ENCODE peak calls at places on chromosomes 5 and 9, in seven cellular contexts. S, F, M, J, Q, V and R are unnamed samples. For H3K27me3, the result is how much of the 10 kb centered on the place peaks cover.

GRCh38 chr5:9373586-9373985 is 172.3 kb downstream of the SEMA5A start:
- DNase-seq in J (no peak), M (no peak), S (no peak), V (no peak), Q (no peak), F (no peak), R (no peak)

GRCh38 chr5:150438873-150439546 is 10.5 kb downstream of the RPS14 start:
- DNase-seq in M (no peak), J (no peak), Q (peak), F (no peak), V (no peak), S (no peak), R (no peak)

GRCh38 chr5:100273846-100274580 is 261.2 kb upstream of the FAM174A start:
- DNase-seq in V (no peak), M (no peak), S (no peak), J (no peak), F (no peak), Q (no peak), R (no peak)

GRCh38 chr9:96478829-96479371 is 28.9 kb downstream of the HABP4 start:
- DNase-seq in S (no peak), V (no peak), F (no peak), M (no peak), J (no peak), Q (no peak), R (no peak)

GRCh38 chr9:105053209-105053652 is 125.3 kb upstream of the ABCA1 start:
- DNase-seq in F (no peak), M (no peak), Q (no peak), S (no peak), J (no peak), V (no peak), R (no peak)

GRCh38 chr5:14580037-14581034 is 1.3 kb upstream of the OTULINL start:
- DNase-seq in V (no peak), F (no peak), M (no peak), J (no peak), S (no peak), Q (no peak), R (no peak)

GRCh38 chr5:144295284-144295683 is 124.6 kb downstream of the KCTD16 start:
- DNase-seq in M (no peak), Q (no peak), F (no peak), V (no peak), J (no peak), S (no peak), R (no peak)

GRCh38 chr5:126138475-126139005 is 284.7 kb upstream of the GRAMD2B start:
- DNase-seq in F (no peak), J (no peak), V (no peak), M (no peak), S (no peak), Q (no peak), R (no peak)

GRCh38 chr5:78644741-78645300 is 3.8 kb downstream of the LHFPL2 start:
- DNase-seq in F (no peak), J (no peak), M (no peak), V (no peak), Q (no peak), S (no peak), R (no peak)

GRCh38 chr9:120481248-120481647 is 98.7 kb downstream of the CDK5RAP2 start:
- DNase-seq in V (no peak), J (no peak), S (no peak), F (no peak), M (no peak), Q (no peak), R (no peak)

GRCh38 chr5:58617236-58617635 is 34.4 kb downstream of the RAB3C start:
- DNase-seq in S (no peak), M (no peak), V (no peak), F (no peak), Q (no peak), J (no peak), R (no peak)

GRCh38 chr5:120297621-120298020 is 166.5 kb upstream of the PRR16 start:
- DNase-seq in V (no peak), M (no peak), J (no peak), S (no peak), Q (no peak), F (no peak), R (no peak)

GRCh38 chr9:14722391-14723035 is at the start of gene CER1:
- DNase-seq in J (no peak), F (no peak), S (no peak), Q (no peak), M (no peak), V (no peak), R (no peak)

GRCh38 chr9:83617299-83617698 is 5.6 kb upstream of the IDNK start:
- DNase-seq in V (no peak), Q (no peak), J (no peak), S (no peak), F (no peak), M (no peak), R (no peak)

GRCh38 chr5:168092786-168093185 is 198.7 kb upstream of the WWC1 start:
- DNase-seq in Q (no peak), J (no peak), V (no peak), F (no peak), M (no peak), S (no peak), R (no peak)

GRCh38 chr5:124746252-124746915 is at the start of gene ZNF608:
- DNase-seq in Q (peak), S (peak), J (no peak), V (no peak), M (no peak), F (no peak), R (no peak)

GRCh38 chr5:78974011-78974410 is 11.1 kb downstream of the ARSB start:
- DNase-seq in S (no peak), V (no peak), Q (no peak), F (peak), M (no peak), J (no peak), R (no peak)

GRCh38 chr9:116189683-116190082 is 36.1 kb downstream of the PAPPA start:
- DNase-seq in F (no peak), Q (no peak), M (no peak), S (no peak), J (no peak), V (no peak), R (no peak)

GRCh38 chr9:134377976-134378375 is 51.7 kb downstream of the RXRA start:
- DNase-seq in Q (peak), M (no peak), J (no peak), S (peak), V (no peak), F (peak), R (no peak)

GRCh38 chr5:83586874-83587776 is 115.6 kb downstream of the VCAN start:
- DNase-seq in M (no peak), S (no peak), J (no peak), Q (no peak), V (no peak), F (no peak), R (no peak)

GRCh38 chr9:127536499-127536898 is 75.6 kb upstream of the STXBP1 start:
- DNase-seq in S (no peak), F (no peak), Q (no peak), J (no peak), V (no peak), M (no peak), R (no peak)

GRCh38 chr5:164188733-164189148 is 683.3 kb downstream of the MAT2B start:
- DNase-seq in Q (peak), M (no peak), J (no peak), F (no peak), S (no peak), V (no peak), R (no peak)

GRCh38 chr9:89455356-89455824 is 42.5 kb downstream of the SEMA4D start:
- DNase-seq in S (no peak), M (peak), J (no peak), Q (no peak), F (no peak), V (no peak), R (no peak)

GRCh38 chr9:84238652-84239051 is 101.9 kb downstream of the SLC28A3 start:
- DNase-seq in M (no peak), Q (no peak), J (no peak), V (no peak), F (no peak), S (no peak), R (no peak)

GRCh38 chr5:73319036-73319435 is 129.5 kb downstream of the FOXD1 start:
- DNase-seq in F (no peak), V (no peak), Q (no peak), M (no peak), S (no peak), J (no peak), R (no peak)

DNA sequence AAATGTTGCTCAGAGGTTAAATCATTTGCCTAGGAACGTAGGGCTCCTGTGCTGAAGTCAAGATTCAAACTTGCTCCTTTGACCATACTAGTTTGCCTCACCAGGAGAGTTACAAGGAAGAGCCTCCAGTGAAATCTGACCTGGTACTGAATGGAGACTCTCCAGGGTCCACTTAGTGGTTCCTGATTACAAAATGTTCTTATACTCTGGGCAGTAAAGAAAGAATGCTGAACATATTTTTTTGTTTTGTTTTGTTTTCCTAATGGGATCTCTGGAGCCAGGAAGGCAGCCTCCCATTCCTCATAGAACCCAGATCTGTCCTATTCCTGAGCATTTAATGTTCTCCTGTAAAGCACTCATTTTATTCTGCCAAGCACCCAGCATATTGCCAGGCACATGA is 256.5 kb upstream of the CLINT1 start:
- DNase-seq in Q (no peak), J (no peak), S (no peak), F (no peak), V (no peak), M (no peak), R (no peak)
- H3K4me3 ChIP-seq in Q (no peak), J (no peak), S (no peak), F (no peak), V (no peak), M (no peak), R (no peak)

GRCh38 chr9:137148242-137148641 is 9.3 kb downstream of the GRIN1 start:
- DNase-seq in S (no peak), M (no peak), F (no peak), V (no peak), J (no peak), Q (no peak), R (no peak)

GRCh38 chr9:137147091-137147792 is 8.3 kb downstream of the GRIN1 start:
- DNase-seq in M (no peak), V (no peak), Q (no peak), J (no peak), S (no peak), F (no peak), R (no peak)

GRCh38 chr9:137145731-137146526 is 7.0 kb downstream of the GRIN1 start:
- DNase-seq in Q (no peak), J (no peak), F (no peak), M (no peak), S (no peak), V (no peak), R (no peak)

GRCh38 chr9:137147793-137148160 is 8.8 kb downstream of the GRIN1 start:
- DNase-seq in M (no peak), S (no peak), Q (no peak), F (no peak), J (no peak), V (no peak), R (no peak)

DNA sequence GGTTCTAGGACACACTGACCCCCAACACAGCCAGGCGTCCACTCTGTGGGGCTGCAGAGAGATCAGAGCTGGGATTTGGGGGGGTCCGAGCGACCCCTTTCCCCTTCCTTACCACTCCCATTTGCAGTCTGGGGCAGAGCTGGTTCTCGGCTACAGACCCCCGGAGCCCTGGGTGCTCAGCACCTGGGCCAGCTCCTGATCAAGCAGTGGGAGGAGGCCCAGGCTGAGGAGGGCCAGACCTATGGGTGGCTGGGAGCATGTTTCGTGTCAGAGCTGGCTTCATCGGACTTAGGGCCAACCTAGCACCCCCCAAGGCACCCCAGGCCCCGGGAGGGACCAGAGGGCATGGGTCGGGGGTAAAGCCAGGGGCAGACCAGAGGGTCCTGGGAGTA is 7.6 kb downstream of the GRIN1 start:
- DNase-seq in J (no peak), Q (no peak), F (no peak), V (no peak), M (no peak), S (no peak), R (no peak)
- H3K27me3 ChIP-seq in J (under half), Q (under half), F (under half), V (half or more), M (under half), S (under half), R (under half)

DNA sequence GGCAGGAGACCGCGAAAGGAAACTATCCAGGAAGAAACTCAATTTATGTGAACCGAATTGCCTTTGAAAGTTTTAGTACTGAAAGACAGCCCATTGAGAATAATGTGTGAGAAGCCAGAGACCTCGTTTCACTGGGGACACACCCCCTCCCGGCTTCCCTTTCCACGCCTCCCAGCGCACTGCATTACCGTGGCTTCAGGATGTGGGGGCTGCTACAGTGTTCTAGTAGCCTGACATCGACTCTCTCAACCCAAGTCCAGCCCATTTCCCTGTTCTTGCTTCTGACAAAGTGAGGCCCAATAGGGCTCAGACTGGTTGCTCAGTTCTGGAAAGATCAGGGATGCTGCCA is 3.5 kb downstream of the PAX5 start:
- DNase-seq in F (no peak), V (no peak), S (no peak), J (no peak), M (peak), Q (no peak), R (no peak)
- TF ChIP-seq POLR2A in F (no peak), V (no peak), S (no peak), J (no peak), M (no peak), Q (no peak), R (no peak)

GRCh38 chr5:169728-170094 is 21.6 kb upstream of the LRRC14B start:
- DNase-seq in S (no peak), F (no peak), J (no peak), M (no peak), Q (no peak), V (no peak), R (no peak)

GRCh38 chr5:167511-167910 is 23.8 kb upstream of the LRRC14B start:
- DNase-seq in M (peak), F (no peak), Q (no peak), J (no peak), S (no peak), V (no peak), R (no peak)

GRCh38 chr5:167982-168660 is 23.2 kb upstream of the LRRC14B start:
- DNase-seq in S (no peak), J (no peak), V (no peak), Q (no peak), M (peak), F (no peak), R (no peak)

GRCh38 chr5:170971-171800 is 20.1 kb upstream of the LRRC14B start:
- DNase-seq in V (no peak), M (peak), Q (peak), J (no peak), F (no peak), S (no peak), R (no peak)

GRCh38 chr5:169071-169727 is 22.1 kb upstream of the LRRC14B start:
- DNase-seq in F (peak), J (no peak), M (peak), V (no peak), Q (no peak), S (no peak), R (no peak)
- H3K4me3 ChIP-seq in F (no peak), J (no peak), M (no peak), V (no peak), Q (no peak), S (no peak), R (no peak)

DNA sequence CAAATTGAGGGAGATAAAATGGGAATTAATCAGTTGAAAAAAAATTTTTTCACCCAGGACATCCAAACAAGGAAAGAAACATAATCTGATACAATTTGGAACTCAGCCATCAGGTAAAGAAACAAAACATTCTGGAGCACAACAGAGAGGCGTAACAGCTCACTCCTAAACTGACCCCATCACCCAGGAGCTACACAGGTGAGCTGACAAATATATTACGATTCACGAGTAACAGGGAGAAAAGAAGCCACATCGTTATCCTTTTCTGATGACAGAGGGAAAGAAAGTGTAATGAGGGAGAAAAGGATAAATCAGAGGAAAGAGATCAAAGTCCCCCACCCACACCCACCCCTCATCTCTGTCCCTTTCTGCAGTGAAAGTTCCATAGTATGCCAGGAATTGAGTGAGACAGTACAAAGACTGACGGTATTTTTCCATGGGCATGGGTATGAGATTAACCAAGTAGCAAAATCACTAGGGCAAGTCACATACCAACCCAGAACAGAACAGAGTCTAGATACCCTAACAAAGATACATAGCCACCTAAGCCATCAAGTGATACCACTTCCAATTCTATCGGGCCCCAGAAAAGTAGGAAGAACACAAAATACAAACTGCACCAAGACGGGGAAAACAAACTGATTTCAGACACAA is 45.4 kb downstream of the TMEM245 start:
- DNase-seq in F (no peak), S (no peak), Q (no peak), V (no peak), J (no peak), M (no peak), R (no peak)
- H3K27me3 ChIP-seq in F (under half), S (under half), Q (under half), V (under half), J (under half), M (under half), R (under half)

GRCh38 chr5:42995152-42995751 is 44.9 kb downstream of the ANXA2R start:
- DNase-seq in J (no peak), M (no peak), S (no peak), V (no peak), Q (no peak), F (no peak), R (no peak)

GRCh38 chr5:42994285-42995151 is 45.6 kb downstream of the ANXA2R start:
- DNase-seq in J (no peak), V (peak), F (peak), S (peak), M (peak), Q (peak), R (no peak)

GRCh38 chr5:43001748-43002147 is 38.4 kb downstream of the ANXA2R start:
- DNase-seq in M (no peak), V (no peak), J (no peak), Q (no peak), S (no peak), F (no peak), R (no peak)

GRCh38 chr5:43000914-43001313 is 39.2 kb downstream of the ANXA2R start:
- DNase-seq in V (no peak), F (no peak), J (no peak), Q (no peak), M (no peak), S (no peak), R (no peak)

DNA sequence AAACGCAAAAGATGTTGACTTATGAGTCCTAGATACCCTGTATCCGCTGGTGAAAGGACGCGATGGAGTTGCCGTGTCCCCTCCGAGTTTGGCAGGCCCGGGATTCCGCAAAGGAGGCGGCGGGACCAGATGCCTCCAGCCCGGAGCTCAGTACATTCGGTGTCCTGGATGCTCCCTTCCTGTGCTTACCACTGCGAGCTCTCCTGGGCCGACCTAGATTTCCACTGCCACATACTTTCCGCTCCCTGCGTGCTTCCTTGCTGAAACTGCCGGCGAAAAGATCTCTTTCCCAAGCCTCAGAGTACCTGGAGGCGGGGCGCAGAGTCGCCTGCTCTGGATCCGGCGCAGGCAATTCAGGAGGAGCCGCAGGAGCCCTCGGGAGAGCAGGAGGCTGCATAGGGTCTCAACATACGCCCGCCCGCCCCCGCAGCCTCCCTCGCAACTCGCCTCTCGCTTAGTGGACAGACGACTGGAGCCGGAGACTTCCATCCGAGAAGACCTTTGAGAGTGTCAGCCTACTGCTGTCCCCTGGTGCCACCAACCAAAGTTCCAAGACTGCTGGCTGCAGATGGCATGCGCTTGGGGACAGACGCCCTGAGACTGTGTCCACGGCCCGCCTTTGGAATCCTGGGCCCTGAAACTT is 39.8 kb downstream of the ANXA2R start:
- DNase-seq in J (no peak), V (no peak), M (peak), F (no peak), Q (peak), S (no peak), R (no peak)
- TF ChIP-seq POLR2A in J (no peak), V (no peak), M (no peak), F (no peak), Q (no peak), S (no peak), R (no peak)

GRCh38 chr5:159338143-159338542 is 7.9 kb upstream of the IL12B start:
- DNase-seq in F (no peak), J (peak), V (no peak), S (no peak), M (no peak), Q (no peak), R (no peak)
- H3K4me3 ChIP-seq in F (no peak), J (no peak), V (no peak), S (no peak), M (no peak), Q (no peak), R (no peak)

GRCh38 chr9:97856857-97857602 is 4.0 kb downstream of the FOXE1 start:
- DNase-seq in V (no peak), F (no peak), S (no peak), Q (no peak), M (no peak), J (no peak), R (no peak)

GRCh38 chr9:97855899-97856298 is 2.9 kb downstream of the FOXE1 start:
- DNase-seq in M (no peak), F (no peak), Q (no peak), V (no peak), S (no peak), J (no peak), R (no peak)

GRCh38 chr9:97853844-97854695 is 1.0 kb downstream of the FOXE1 start:
- DNase-seq in S (no peak), V (no peak), Q (peak), M (peak), F (no peak), J (no peak), R (no peak)

GRCh38 chr9:97854696-97855485 is 1.9 kb downstream of the FOXE1 start:
- DNase-seq in F (no peak), Q (no peak), S (no peak), J (no peak), V (no peak), M (no peak), R (no peak)

GRCh38 chr9:97855486-97855875 is 2.5 kb downstream of the FOXE1 start:
- DNase-seq in S (no peak), J (no peak), Q (no peak), M (no peak), V (no peak), F (no peak), R (no peak)
- H3K27me3 ChIP-seq in S (half or more), J (half or more), Q (under half), M (half or more), V (half or more), F (half or more), R (under half)